ENCODE peak calls at places on chromosome 16, in four cellular contexts. H is GM12878, F is K562, G is HepG2. D is an unnamed sample.

GRCh38 chr16:84650062-84650991 is 2.0 kb downstream of the KLHL36 start:
- DNase-seq in H (no peak), G (peak), F (no peak), D (no peak)

GRCh38 chr16:11094075-11094593 is 149.8 kb downstream of the CLEC16A start:
- DNase-seq in G (no peak), F (peak), H (peak), D (no peak)

GRCh38 chr16:10080031-10080772 is 102.0 kb downstream of the GRIN2A start:
- DNase-seq in F (peak), G (no peak), H (no peak), D (no peak)

GRCh38 chr16:81627024-81627423 is 152.1 kb upstream of the PLCG2 start:
- DNase-seq in F (no peak), H (no peak), G (no peak), D (no peak)

GRCh38 chr16:12228607-12229499 is 252.3 kb downstream of the SNX29 start:
- DNase-seq in H (no peak), F (peak), G (peak), D (peak)

GRCh38 chr16:15853021-15853420 is 3.8 kb downstream of the MYH11 start:
- DNase-seq in G (no peak), F (no peak), H (no peak), D (no peak)

GRCh38 chr16:82990155-82990554 is 363.4 kb downstream of the CDH13 start:
- DNase-seq in G (no peak), H (no peak), F (no peak), D (no peak)

GRCh38 chr16:56298948-56299602 is 107.8 kb downstream of the GNAO1 start:
- DNase-seq in H (no peak), G (no peak), F (no peak), D (no peak)

GRCh38 chr16:69131167-69131748 is 1.1 kb downstream of the CHTF8 start:
- DNase-seq in G (no peak), H (no peak), F (peak), D (no peak)

GRCh38 chr16:17125671-17126070 is 345.1 kb downstream of the XYLT1 start:
- DNase-seq in G (no peak), F (no peak), H (no peak), D (no peak)

GRCh38 chr16:56593573-56594291 is 4.4 kb downstream of the MT3 start:
- DNase-seq in G (no peak), H (no peak), F (no peak), D (no peak)

GRCh38 chr16:21169249-21169981 is 10.9 kb downstream of the LDAF1 start:
- DNase-seq in G (no peak), H (no peak), F (peak), D (no peak)

GRCh38 chr16:29256501-29256981 is 150.0 kb downstream of the NPIPB11 start:
- DNase-seq in G (no peak), H (no peak), F (no peak), D (no peak)

GRCh38 chr16:84332975-84333684 is 35.2 kb upstream of the ATP2C2 start:
- DNase-seq in H (no peak), G (no peak), F (no peak), D (no peak)

GRCh38 chr16:83929811-83930555 is 23.1 kb upstream of the OSGIN1 start:
- DNase-seq in H (no peak), G (no peak), F (no peak), D (no peak)

GRCh38 chr16:24853830-24854229 is 8.1 kb downstream of the SLC5A11 start:
- DNase-seq in H (no peak), G (no peak), F (no peak), D (no peak)

GRCh38 chr16:85627835-85628556 is 14.9 kb downstream of the GSE1 start:
- DNase-seq in G (no peak), F (no peak), H (no peak), D (no peak)

GRCh38 chr16:88560722-88561484 is 9.3 kb upstream of the ZC3H18 start:
- DNase-seq in H (no peak), G (peak), F (peak), D (peak)

GRCh38 chr16:5756969-5757368 is 659.4 kb upstream of the EEF2KMT start:
- DNase-seq in H (no peak), G (no peak), F (no peak), D (no peak)
- TF ChIP-seq ATF2 in H (no peak), G (no peak), F (no peak), D (no peak)

GRCh38 chr16:26569793-26570192 is 496.9 kb upstream of the C16orf82 start:
- DNase-seq in H (no peak), F (peak), G (peak), D (peak)
- TF ChIP-seq CREM in H (no peak), F (no peak), G (no peak), D (no peak)

GRCh38 chr16:67164599-67165061 is at the start of gene HSF4:
- DNase-seq in G (peak), H (no peak), F (peak), D (no peak)
- TF ChIP-seq ATF2 in G (peak), H (no peak), F (no peak), D (no peak)

GRCh38 chr16:30787613-30788378 is 791 bp upstream of the ZNF629 start:
- DNase-seq in F (no peak), H (no peak), G (peak), D (no peak)
- TF ChIP-seq CREM in F (no peak), H (no peak), G (no peak), D (no peak)